ENCODE peak calls at places on chromosomes 13 and 19, in eight cellular contexts. S is thyroid gland; P is sigmoid colon; B is psoas muscle; X is upper lobe of right lung; N is naive thymus-derived CD4-positive, alpha-beta T cell; K is heart right ventricle; C is IMR-90. Z is an unnamed sample.

GRCh38 chr13:113630804-113631203 is 27.2 kb downstream of the ATP4B start:
- DNase-seq in K (peak; percentile 3), B (peak; percentile 12), S (no peak), N (no peak), X (peak; percentile 56), C (no peak), P (peak; percentile 36), Z (no peak)

GRCh38 chr13:107563099-107563925 is 652.0 kb downstream of the LIG4 start:
- DNase-seq in K (no peak), B (no peak), N (no peak), C (no peak), P (no peak), S (no peak), X (no peak), Z (no peak)

GRCh38 chr13:106597190-106597589 is 29.3 kb upstream of the ARGLU1 start:
- DNase-seq in S (no peak), P (peak; percentile 71), N (no peak), C (no peak), B (peak; percentile 77), K (peak; percentile 72), X (no peak), Z (no peak)

GRCh38 chr19:57395710-57396109 is 6.1 kb downstream of the ZNF548 start:
- DNase-seq in C (no peak), B (no peak), X (no peak), S (no peak), N (no peak), P (no peak), K (no peak), Z (no peak)

GRCh38 chr19:9914001-9914314 is 22.4 kb downstream of the OLFM2 start:
- DNase-seq in X (no peak), N (no peak), P (no peak), B (no peak), K (no peak), S (no peak), C (no peak), Z (no peak)

GRCh38 chr13:110499621-110500281 is 61.8 kb downstream of the RAB20 start:
- DNase-seq in X (no peak), P (no peak), C (peak; percentile 50), S (no peak), K (no peak), B (no peak), N (no peak), Z (no peak)

GRCh38 chr19:1602091-1602707 is 3.1 kb downstream of the UQCR11 start:
- DNase-seq in S (no peak), N (no peak), C (no peak), P (no peak), K (no peak), X (no peak), B (no peak), Z (no peak)

GRCh38 chr13:37118002-37118401 is 12.5 kb upstream of the CSNK1A1L start:
- DNase-seq in B (no peak), S (no peak), X (no peak), P (no peak), N (no peak), K (peak; percentile 48), C (no peak), Z (no peak)

GRCh38 chr13:30877335-30877734 is 28.7 kb upstream of the MEDAG start:
- DNase-seq in C (peak; percentile 82), S (no peak), P (no peak), N (no peak), X (no peak), B (no peak), K (no peak), Z (peak; percentile 2)

GRCh38 chr19:8567522-8568172 is 9.6 kb downstream of the MYO1F start:
- DNase-seq in B (no peak), K (peak; percentile 44), N (no peak), X (no peak), S (no peak), C (no peak), P (no peak), Z (no peak)

GRCh38 chr19:4653793-4654436 is 14.6 kb downstream of the TNFAIP8L1 start:
- DNase-seq in P (no peak), N (no peak), C (no peak), K (no peak), S (no peak), B (no peak), X (no peak), Z (no peak)

GRCh38 chr19:4652075-4652474 is 12.8 kb downstream of the TNFAIP8L1 start:
- DNase-seq in X (no peak), N (no peak), P (no peak), K (no peak), S (no peak), B (no peak), C (no peak), Z (no peak)

GRCh38 chr19:4647676-4648644 is 8.6 kb downstream of the TNFAIP8L1 start:
- DNase-seq in S (peak; percentile 22), B (peak; percentile 82), P (peak; percentile 90), C (no peak), X (no peak), K (peak; percentile 74), N (no peak), Z (no peak)

GRCh38 chr19:4649392-4650094 is 10.2 kb downstream of the TNFAIP8L1 start:
- DNase-seq in K (no peak), B (no peak), P (no peak), C (no peak), S (no peak), X (no peak), N (no peak), Z (no peak)

DNA sequence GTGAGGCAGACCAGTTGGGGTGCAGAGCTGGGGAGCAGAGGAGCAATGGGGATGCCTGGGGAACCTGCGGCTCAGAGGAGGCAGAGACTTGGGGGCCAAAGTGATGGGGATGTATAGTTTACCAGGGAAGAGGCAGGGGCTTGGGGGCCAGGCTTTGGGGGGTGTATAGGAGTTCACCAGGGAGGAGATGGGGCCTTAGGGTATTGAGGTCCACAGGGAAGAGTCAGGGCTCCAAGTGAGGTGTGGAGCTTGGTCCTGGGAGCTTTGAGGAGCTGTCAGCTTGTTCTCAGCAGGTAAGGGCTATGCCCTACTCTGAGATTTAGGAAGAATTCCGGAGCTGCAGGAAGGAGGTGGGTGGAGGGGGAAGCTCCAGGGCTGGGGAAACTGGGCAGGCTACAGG is 10.8 kb downstream of the TNFAIP8L1 start:
- DNase-seq in B (no peak), X (no peak), C (no peak), S (no peak), K (no peak), P (no peak), N (no peak), Z (no peak)
- H3K4me1 ChIP-seq in B (peaks cover 15% of the 10 kb centered on the region), X (no peaks in the 10 kb centered on the region), C (no peaks in the 10 kb centered on the region), S (no peaks in the 10 kb centered on the region), K (peaks cover 64% of the 10 kb centered on the region), P (peaks cover 35% of the 10 kb centered on the region), N (no peaks in the 10 kb centered on the region), Z (no peaks in the 10 kb centered on the region)

DNA sequence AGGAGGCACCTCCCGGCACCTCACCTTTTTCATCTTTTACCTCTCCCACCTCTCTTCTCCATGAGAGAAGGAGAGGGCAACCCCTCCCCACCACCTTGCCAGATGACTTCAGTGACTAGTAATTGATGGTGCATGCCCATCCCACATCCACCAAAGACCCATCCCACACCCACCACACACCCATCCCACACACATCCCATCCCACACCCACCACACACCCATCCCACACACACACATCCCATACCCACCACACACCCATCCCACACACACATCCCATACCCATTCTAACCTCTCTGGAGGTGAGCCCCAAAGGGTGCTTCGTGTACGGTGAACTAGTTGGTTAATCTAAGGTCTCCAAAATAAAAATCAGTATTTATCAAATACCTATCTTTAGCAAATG is 44.7 kb downstream of the STK24 start:
- DNase-seq in P (peak; percentile 26), N (no peak), K (no peak), S (no peak), B (no peak), X (no peak), C (no peak), Z (no peak)
- H3K4me1 ChIP-seq in P (peaks cover 34% of the 10 kb centered on the region), N (peaks cover 63% of the 10 kb centered on the region), K (peaks cover 80% of the 10 kb centered on the region), S (peaks cover 77% of the 10 kb centered on the region), B (peaks cover 56% of the 10 kb centered on the region), X (peaks cover 18% of the 10 kb centered on the region), C (peaks cover 8% of the 10 kb centered on the region), Z (no peaks in the 10 kb centered on the region)

GRCh38 chr19:52935434-52935833 is 12.2 kb upstream of the ZNF888 start:
- DNase-seq in B (no peak), K (no peak), X (no peak), P (peak; percentile 28), S (no peak), C (peak; percentile 58), N (no peak), Z (no peak)

GRCh38 chr19:52941941-52942370 is 18.7 kb upstream of the ZNF888 start:
- DNase-seq in K (peak; percentile 35), N (no peak), C (peak; percentile 20), X (peak; percentile 71), P (peak; percentile 75), B (peak; percentile 54), S (peak; percentile 43), Z (no peak)

GRCh38 chr19:52942371-52943133 is 19.3 kb upstream of the ZNF888 start:
- DNase-seq in N (peak; percentile 95), C (peak; percentile 75), B (peak; percentile 94), S (peak; percentile 90), P (peak; percentile 97), K (peak; percentile 94), X (peak; percentile 96), Z (peak; percentile 65)

GRCh38 chr19:52936151-52936957 is 13.1 kb upstream of the ZNF888 start:
- DNase-seq in X (no peak), N (no peak), C (no peak), S (no peak), P (peak; percentile 19), B (no peak), K (no peak), Z (no peak)

GRCh38 chr19:52936958-52937334 is 13.7 kb upstream of the ZNF888 start:
- DNase-seq in C (no peak), S (no peak), X (no peak), K (no peak), B (no peak), P (peak; percentile 29), N (no peak), Z (no peak)
- H3K4me1 ChIP-seq in C (no peaks in the 10 kb centered on the region), S (no peaks in the 10 kb centered on the region), X (peaks cover 4% of the 10 kb centered on the region), K (no peaks in the 10 kb centered on the region), B (no peaks in the 10 kb centered on the region), P (peaks cover 4% of the 10 kb centered on the region), N (no peaks in the 10 kb centered on the region), Z (no peaks in the 10 kb centered on the region)

DNA sequence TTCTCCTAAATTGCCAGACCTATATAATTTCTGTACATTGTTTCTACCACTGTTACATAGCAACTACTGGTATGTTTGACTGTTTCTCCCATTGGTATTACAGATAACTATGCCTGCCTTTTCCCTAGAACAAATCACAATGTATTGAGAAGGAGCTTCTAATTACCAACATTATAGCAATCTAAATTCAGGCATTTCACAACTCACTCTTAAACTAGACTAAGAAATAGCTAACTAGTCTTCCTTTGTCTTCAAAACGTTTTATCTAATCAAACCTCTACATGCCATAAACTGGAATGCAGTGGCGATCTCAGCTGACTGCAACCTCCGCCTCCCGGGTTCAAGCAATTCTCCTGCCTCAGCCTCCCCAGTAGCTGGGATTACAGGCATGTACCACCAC is 18.2 kb downstream of the RBM26 start:
- DNase-seq in K (no peak), B (no peak), P (no peak), S (no peak), C (no peak), N (no peak), X (no peak), Z (no peak)
- H3K4me1 ChIP-seq in K (peaks cover 44% of the 10 kb centered on the region), B (peaks cover 46% of the 10 kb centered on the region), P (peaks cover 25% of the 10 kb centered on the region), S (peaks cover 27% of the 10 kb centered on the region), C (peaks cover 4% of the 10 kb centered on the region), N (peaks cover 33% of the 10 kb centered on the region), X (peaks cover 22% of the 10 kb centered on the region), Z (no peaks in the 10 kb centered on the region)

DNA sequence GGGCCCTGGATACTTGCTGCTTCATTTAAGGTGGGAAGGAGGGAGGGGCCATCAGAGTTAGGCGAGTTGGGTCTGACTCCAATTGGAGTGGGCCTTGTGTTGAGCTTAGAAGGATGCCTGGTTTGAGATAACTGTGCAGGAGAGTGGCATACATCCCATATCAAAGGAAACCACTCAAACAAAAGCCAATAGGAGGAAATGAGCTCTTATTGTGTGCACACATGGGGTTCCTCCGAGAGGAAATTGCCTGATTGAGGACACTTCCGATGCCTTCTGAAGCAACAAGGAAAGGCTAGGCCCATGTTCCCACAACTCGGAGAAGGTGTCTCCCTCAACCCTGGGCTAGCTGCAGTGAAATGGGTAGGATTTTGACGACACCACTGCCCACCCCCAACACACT is 19.6 kb downstream of the MBNL2 start:
- DNase-seq in X (no peak), C (no peak), P (no peak), B (no peak), K (no peak), N (no peak), S (no peak), Z (no peak)
- H3K4me1 ChIP-seq in X (peaks cover 84% of the 10 kb centered on the region), C (peaks cover 32% of the 10 kb centered on the region), P (peaks cover 99% of the 10 kb centered on the region), B (peaks cover 89% of the 10 kb centered on the region), K (peaks cover 100% of the 10 kb centered on the region), N (peaks cover 4% of the 10 kb centered on the region), S (peaks cover 68% of the 10 kb centered on the region), Z (peaks cover 38% of the 10 kb centered on the region)